ENCODE peak calls at places on chromosomes 13 and 19, in nine cellular contexts. G is endothelial cell, X is colonic mucosa, W is EL, V is nephron progenitor cell, C is HS-5, N is GM03348, H is amniotic stem cell, M is T1000. I is an unnamed sample.

GRCh38 chr19:46710687-46711086 is 6.2 kb downstream of the PRKD2 start:
- DNase-seq in V (no peak), C (no peak), N (no peak), X (no peak), M (no peak), W (no peak), H (no peak), G (no peak), I (no peak)

GRCh38 chr13:107824636-107825035 is 390.7 kb downstream of the LIG4 start:
- DNase-seq in N (no peak), X (no peak), G (no peak), C (no peak), W (no peak), V (no peak), H (no peak), M (no peak), I (no peak)

GRCh38 chr13:81540777-81541176 is 1199.9 kb upstream of the SPRY2 start:
- DNase-seq in G (no peak), V (no peak), H (no peak), W (no peak), M (no peak), X (no peak), C (no peak), N (no peak), I (no peak)

GRCh38 chr13:91111476-91112190 is 235.9 kb upstream of the MIR17HG start:
- DNase-seq in G (no peak), X (no peak), M (no peak), W (no peak), V (no peak), H (no peak), N (no peak), C (no peak), I (no peak)

GRCh38 chr13:80979035-80979641 is 638.2 kb upstream of the SPRY2 start:
- DNase-seq in H (peak), W (peak), G (peak), M (no peak), N (peak), X (peak), C (no peak), V (peak), I (no peak)

GRCh38 chr13:91406619-91407018 is 8.2 kb downstream of the GPC5 start:
- DNase-seq in X (no peak), N (peak), G (peak), V (no peak), H (no peak), W (peak), C (no peak), M (no peak), I (no peak)

GRCh38 chr19:51259348-51260245 is 8.7 kb downstream of the SIGLECL1 start:
- DNase-seq in X (peak), G (peak), M (no peak), C (no peak), V (peak), W (peak), N (peak), H (no peak), I (no peak)

GRCh38 chr19:8305798-8306197 is 2.4 kb downstream of the CD320 start:
- DNase-seq in N (no peak), H (no peak), C (no peak), V (no peak), M (no peak), X (peak), G (no peak), W (no peak), I (no peak)

GRCh38 chr13:108985166-108985565 is 355.8 kb downstream of the MYO16 start:
- DNase-seq in W (no peak), H (peak), N (no peak), G (no peak), V (no peak), X (no peak), C (no peak), M (peak), I (no peak)

GRCh38 chr13:108932206-108932605 is 302.8 kb downstream of the MYO16 start:
- DNase-seq in M (no peak), X (no peak), N (no peak), W (no peak), H (no peak), C (no peak), V (no peak), G (no peak), I (no peak)

GRCh38 chr13:40692946-40693345 is 26.5 kb upstream of the FOXO1 start:
- DNase-seq in G (no peak), M (no peak), W (peak), V (no peak), C (peak), X (no peak), N (no peak), H (no peak), I (no peak)

GRCh38 chr13:85590231-85590931 is 208.8 kb downstream of the SLITRK6 start:
- DNase-seq in M (peak), W (peak), N (no peak), X (no peak), V (no peak), H (no peak), C (no peak), G (no peak), I (no peak)

GRCh38 chr19:2015611-2015950 is at the start of gene BTBD2:
- DNase-seq in N (peak), H (peak), C (peak), X (peak), G (no peak), M (no peak), V (no peak), W (peak), I (peak)

GRCh38 chr13:46202188-46202795 is 9.4 kb upstream of the LRRC63 start:
- DNase-seq in M (no peak), C (no peak), V (no peak), G (no peak), W (no peak), X (no peak), N (no peak), H (no peak), I (no peak)

GRCh38 chr19:2327773-2328400 is 499 bp downstream of the LSM7 start:
- DNase-seq in H (peak), W (peak), X (peak), N (peak), V (no peak), G (no peak), M (peak), C (peak), I (no peak)

GRCh38 chr19:19527674-19528625 is 761 bp upstream of the YJEFN3 start:
- DNase-seq in W (no peak), X (no peak), N (no peak), G (no peak), M (no peak), V (no peak), C (no peak), H (no peak), I (no peak)

GRCh38 chr13:43905435-43906031 is 25.8 kb downstream of the LACC1 start:
- DNase-seq in W (peak), G (peak), H (peak), X (peak), C (peak), N (peak), M (no peak), V (peak), I (no peak)

GRCh38 chr13:99746857-99747710 is 224.5 kb downstream of the ZIC5 start:
- DNase-seq in X (peak), W (no peak), C (no peak), M (no peak), V (no peak), H (no peak), G (no peak), N (no peak), I (no peak)

GRCh38 chr19:29562299-29563297 is 36.8 kb downstream of the VSTM2B start:
- DNase-seq in G (no peak), V (no peak), N (no peak), X (no peak), M (no peak), H (no peak), C (no peak), W (no peak), I (no peak)

GRCh38 chr13:33519561-33520479 is 234.3 kb upstream of the STARD13 start:
- DNase-seq in N (peak), C (no peak), M (no peak), W (peak), H (peak), X (no peak), V (no peak), G (no peak), I (no peak)

GRCh38 chr19:28595722-28596121 is 617.2 kb downstream of the UQCRFS1 start:
- DNase-seq in H (no peak), M (no peak), W (no peak), G (no peak), V (no peak), X (no peak), N (no peak), C (no peak), I (no peak)

I was measured in effector CD8-positive, alpha-beta T cell.